ENCODE peak calls at places on chromosomes 13 and 19, in six cellular contexts. A is AG08396; F is central memory CD4-positive, alpha-beta T cell; E is GM04504; J is thoracic aorta; U is naive thymus-derived CD8-positive, alpha-beta T cell. K is an unnamed sample.

GRCh38 chr13:46761866-46762265 is 35.1 kb downstream of the ESD start:
- DNase-seq in A (no peak), F (no peak), E (no peak), J (no peak), U (no peak), K (no peak)

GRCh38 chr13:110345701-110346100 is 38.6 kb downstream of the COL4A2 start:
- DNase-seq in A (no peak), F (no peak), E (no peak), J (no peak), U (no peak), K (no peak)

GRCh38 chr13:59409211-59409610 is 754.5 kb downstream of the DIAPH3 start:
- DNase-seq in A (no peak), F (no peak), E (no peak), J (no peak), U (no peak), K (no peak)

GRCh38 chr13:94667190-94667589 is 45.2 kb downstream of the SOX21 start:
- DNase-seq in A (no peak), F (no peak), E (no peak), J (no peak), U (no peak), K (no peak)

GRCh38 chr19:33505168-33505567 is 16.4 kb downstream of the PEPD start:
- DNase-seq in A (no peak), F (no peak), E (no peak), J (no peak), U (no peak), K (no peak)

GRCh38 chr13:40221460-40222201 is 444.8 kb downstream of the FOXO1 start:
- DNase-seq in A (no peak), F (peak), E (no peak), J (no peak), U (no peak), K (peak)

GRCh38 chr13:99657848-99658265 is 156.6 kb downstream of the TM9SF2 start:
- DNase-seq in A (peak), F (peak), E (no peak), J (no peak), U (peak), K (no peak)

GRCh38 chr13:51584731-51585191 is 499 bp downstream of the WDFY2 start:
- DNase-seq in A (peak), F (peak), E (no peak), J (peak), U (peak), K (peak)

GRCh38 chr19:33054623-33055022 is 10.1 kb downstream of the RHPN2 start:
- DNase-seq in A (no peak), F (no peak), E (no peak), J (no peak), U (no peak), K (no peak)

GRCh38 chr19:54160182-54160811 is 776 bp upstream of the LENG1 start:
- DNase-seq in A (peak), F (no peak), E (no peak), J (no peak), U (no peak), K (no peak)

GRCh38 chr19:40252395-40252794 is 25.9 kb upstream of the CCNP start:
- DNase-seq in A (no peak), F (no peak), E (no peak), J (no peak), U (no peak), K (no peak)

GRCh38 chr19:6236310-6237291 is 43.2 kb downstream of the MLLT1 start:
- DNase-seq in A (no peak), F (no peak), E (no peak), J (no peak), U (peak), K (no peak)

GRCh38 chr13:28100149-28101121 is at the start of gene FLT3:
- DNase-seq in A (peak), F (peak), E (peak), J (no peak), U (no peak), K (no peak)

GRCh38 chr13:113551081-113552000 is 33.2 kb upstream of the TFDP1 start:
- DNase-seq in A (no peak), F (no peak), E (no peak), J (no peak), U (no peak), K (no peak)

GRCh38 chr19:23764781-23765180 is 6.1 kb upstream of the ZNF681 start:
- DNase-seq in A (no peak), F (no peak), E (no peak), J (no peak), U (no peak), K (no peak)

GRCh38 chr13:99760456-99760855 is 211.1 kb downstream of the ZIC5 start:
- DNase-seq in A (no peak), F (no peak), E (no peak), J (no peak), U (no peak), K (no peak)

GRCh38 chr13:112444416-112445399 is 68.6 kb downstream of the SPACA7 start:
- DNase-seq in A (no peak), F (no peak), E (no peak), J (no peak), U (no peak), K (no peak)

GRCh38 chr19:28542394-28543243 is 670.3 kb downstream of the UQCRFS1 start:
- DNase-seq in A (no peak), F (no peak), E (no peak), J (no peak), U (no peak), K (no peak)

GRCh38 chr13:77298403-77298802 is 28.5 kb downstream of the MYCBP2 start:
- DNase-seq in A (no peak), F (no peak), E (no peak), J (no peak), U (no peak), K (no peak)

GRCh38 chr13:101785858-101786257 is 333.4 kb downstream of the ITGBL1 start:
- DNase-seq in A (peak), F (no peak), E (no peak), J (no peak), U (no peak), K (no peak)

K was measured in fibroblast of the conjunctiva.